ENCODE peak calls at places on chromosomes 2 and 18, in six cellular contexts. F is K562, M is GM12878, C is HCT116, A is endothelial cell of umbilical vein, K is HepG2. S is an unnamed sample.

GRCh38 chr18:50644807-50645206 is 84.9 kb downstream of the MAPK4 start:
- DNase-seq in F (peak; percentile 12), M (no peak), C (peak; percentile 23), A (no peak), K (peak; percentile 33), S (no peak)

GRCh38 chr2:174085781-174086180 is 120.6 kb upstream of the SP3 start:
- DNase-seq in F (no peak), M (no peak), C (no peak), A (no peak), K (no peak), S (no peak)

GRCh38 chr2:240156435-240157146 is 16.1 kb upstream of the OTOS start:
- DNase-seq in F (no peak), M (no peak), C (no peak), A (no peak), K (no peak), S (no peak)

GRCh38 chr2:191298306-191298705 is 53.1 kb downstream of the MYO1B start:
- DNase-seq in F (no peak), M (no peak), C (no peak), A (no peak), K (no peak), S (no peak)

GRCh38 chr18:57813245-57813644 is 10.1 kb upstream of the ATP8B1 start:
- DNase-seq in F (no peak), M (no peak), C (peak; percentile 31), A (peak; percentile 84), K (peak; percentile 48), S (no peak)

GRCh38 chr18:36634573-36635216 is 194.1 kb downstream of the TPGS2 start:
- DNase-seq in F (no peak), M (no peak), C (no peak), A (no peak), K (no peak), S (no peak)

GRCh38 chr2:231701456-231702373 is 6.6 kb upstream of the PTMA start:
- DNase-seq in F (no peak), M (no peak), C (no peak), A (no peak), K (peak; percentile 45), S (no peak)

GRCh38 chr18:79698668-79699335 is 19.2 kb downstream of the CTDP1 start:
- DNase-seq in F (no peak), M (no peak), C (no peak), A (no peak), K (no peak), S (no peak)

GRCh38 chr2:3759331-3759730 is 56.0 kb downstream of the DCDC2C start:
- DNase-seq in F (no peak), M (no peak), C (no peak), A (no peak), K (no peak), S (no peak)

GRCh38 chr2:33395660-33396249 is 80.7 kb upstream of the RASGRP3 start:
- DNase-seq in F (peak; percentile 56), M (no peak), C (peak; percentile 28), A (peak; percentile 76), K (peak; percentile 18), S (no peak)

GRCh38 chr2:235112365-235112764 is 160.5 kb downstream of the SH3BP4 start:
- DNase-seq in F (no peak), M (no peak), C (no peak), A (no peak), K (no peak), S (no peak)

GRCh38 chr2:43576983-43577892 is 18.6 kb downstream of the THADA start:
- DNase-seq in F (peak; percentile 40), M (no peak), C (no peak), A (peak; percentile 61), K (peak; percentile 63), S (no peak)

GRCh38 chr2:222707102-222707688 is 35.7 kb downstream of the MOGAT1 start:
- DNase-seq in F (no peak), M (no peak), C (no peak), A (no peak), K (peak; percentile 32), S (no peak)

GRCh38 chr2:219469186-219469724 is 29.4 kb upstream of the GMPPA start:
- DNase-seq in F (peak; percentile 67), M (no peak), C (no peak), A (no peak), K (peak; percentile 21), S (no peak)

GRCh38 chr2:201271917-201272316 is 11.6 kb downstream of the CASP8 start:
- DNase-seq in F (no peak), M (no peak), C (no peak), A (no peak), K (no peak), S (no peak)

GRCh38 chr2:18949871-18950597 is 360.7 kb upstream of the NT5C1B start:
- DNase-seq in F (no peak), M (no peak), C (no peak), A (no peak), K (no peak), S (no peak)

GRCh38 chr2:192124576-192124975 is 70.2 kb downstream of the TMEFF2 start:
- DNase-seq in F (no peak), M (no peak), C (no peak), A (no peak), K (no peak), S (no peak)

GRCh38 chr2:79702934-79703333 is 190.1 kb downstream of the CTNNA2 start:
- DNase-seq in F (no peak), M (no peak), C (no peak), A (no peak), K (no peak), S (no peak)

GRCh38 chr2:128549646-128550260 is 231.1 kb upstream of the HS6ST1 start:
- DNase-seq in F (no peak), M (no peak), C (no peak), A (no peak), K (no peak), S (peak; percentile 65)
- H3K9ac ChIP-seq in F (no peak overlapping the region), M (no peak overlapping the region), C (no peak overlapping the region), A (no peak overlapping the region), K (no peak overlapping the region), S (peak overlapping the region; percentile 37)

GRCh38 chr2:149076863-149077412 is 38.4 kb downstream of the LYPD6B start:
- DNase-seq in F (no peak), M (no peak), C (no peak), A (no peak), K (no peak), S (no peak)

GRCh38 chr2:149080104-149080503 is 41.6 kb downstream of the LYPD6B start:
- DNase-seq in F (no peak), M (no peak), C (no peak), A (no peak), K (no peak), S (no peak)

GRCh38 chr2:149077861-149078260 is 39.4 kb downstream of the LYPD6B start:
- DNase-seq in F (no peak), M (no peak), C (no peak), A (no peak), K (no peak), S (no peak)

GRCh38 chr2:149075065-149075464 is 36.6 kb downstream of the LYPD6B start:
- DNase-seq in F (no peak), M (no peak), C (no peak), A (no peak), K (no peak), S (no peak)

DNA sequence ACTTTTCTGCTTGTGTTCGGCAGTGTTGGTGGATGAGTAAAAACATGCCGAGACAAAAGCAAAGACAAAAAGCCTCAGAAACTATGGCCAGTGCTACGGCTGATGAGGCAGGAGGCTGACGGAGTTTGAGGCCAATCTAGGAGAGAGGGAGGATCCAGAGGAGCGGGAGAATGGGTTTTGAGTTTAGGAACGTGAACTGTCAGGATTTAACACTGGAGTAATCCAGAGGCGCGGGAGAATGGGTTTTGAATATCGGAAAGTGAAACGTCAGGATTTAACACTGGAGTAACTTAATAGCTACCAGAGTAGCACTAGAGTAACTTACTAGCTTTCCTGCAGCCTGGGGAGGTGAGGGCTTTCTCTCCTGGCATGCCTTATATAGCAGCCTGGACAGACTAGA is 37.4 kb downstream of the LYPD6B start:
- DNase-seq in F (no peak), M (no peak), C (no peak), A (no peak), K (no peak), S (no peak)
- TF ChIP-seq POLR2AphosphoS5 in F (no peak), M (no peak), C (no peak), A (no peak), K (no peak), S (no peak)

GRCh38 chr18:48136051-48136543 is 205.6 kb upstream of the SMAD2 start:
- DNase-seq in F (no peak), M (no peak), C (no peak), A (no peak), K (no peak), S (no peak)
- TF ChIP-seq EZH2 in F (no peak), M (no peak), C (no peak), A (no peak), K (no peak), S (no peak)

DNA sequence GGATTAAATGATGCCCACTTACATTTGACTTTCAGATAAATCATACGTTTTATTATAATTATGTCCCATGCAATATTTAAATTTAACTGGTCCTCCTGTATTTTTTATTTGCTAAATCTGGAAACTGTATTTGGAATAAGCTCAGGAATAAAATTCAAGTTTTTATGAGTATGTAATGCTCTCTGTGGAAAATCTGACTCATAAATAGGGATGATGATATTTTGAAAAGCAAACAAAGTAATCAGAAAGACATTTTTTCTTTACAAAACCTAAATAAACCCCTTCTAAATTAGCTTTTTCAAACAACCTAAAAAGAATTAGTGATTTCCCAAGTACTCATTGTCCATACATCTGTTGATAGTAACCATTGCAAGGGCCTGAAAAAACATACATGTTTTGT is 41.0 kb downstream of the ASB1 start:
- DNase-seq in F (no peak), M (no peak), C (no peak), A (no peak), K (no peak), S (no peak)
- H3K9ac ChIP-seq in F (no peak overlapping the region), M (no peak overlapping the region), C (no peak overlapping the region), A (no peak overlapping the region), K (no peak overlapping the region), S (no peak overlapping the region)

GRCh38 chr18:3468066-3468705 is 18.2 kb downstream of the TGIF1 start:
- DNase-seq in F (no peak), M (no peak), C (no peak), A (no peak), K (no peak), S (no peak)
- TF ChIP-seq POLR2AphosphoS5 in F (no peak), M (no peak), C (no peak), A (no peak), K (no peak), S (no peak)

S was measured in SK-N-MC.